ENCODE peak calls at places on chromosomes 11 and 22, in nine cellular contexts. Z is left ventricle myocardium superior; O is cardiac fibroblast; B is NCI-H69; H is NCI-H1105 treated with DMSO at 0.1 percent for 48 hours; D is HS-5; J is stimulated activated CD4-positive, alpha-beta T cell treated with anti-CD3 and anti-CD28 coated beads, Interleukin-2, amount 100 ng/mL, for 4 hours; N is left cardiac atrium; S is NCI-H1417 treated with DMSO at 0.1 percent for 48 hours. I is an unnamed sample.

GRCh38 chr11:110979696-110980095 is 265.8 kb upstream of the POU2AF2 start:
- DNase-seq in Z (no peak), H (no peak), D (no peak), J (no peak), O (peak), B (no peak), N (no peak), S (no peak), I (no peak)

GRCh38 chr11:67409781-67410368 is 5.6 kb upstream of the CARNS1 start:
- DNase-seq in S (no peak), B (peak), Z (no peak), N (no peak), J (no peak), O (no peak), H (peak), D (no peak), I (no peak)

GRCh38 chr11:12285106-12285505 is 92.3 kb upstream of the PARVA start:
- DNase-seq in S (no peak), H (no peak), B (no peak), D (peak), Z (no peak), N (no peak), J (no peak), O (peak), I (no peak)

GRCh38 chr11:83746921-83747585 is 460.9 kb upstream of the CCDC90B start:
- DNase-seq in N (no peak), O (no peak), H (no peak), D (no peak), Z (no peak), J (no peak), B (no peak), S (no peak), I (no peak)

GRCh38 chr11:76251576-76251975 is 45.3 kb upstream of the WNT11 start:
- DNase-seq in O (peak), S (no peak), Z (no peak), J (no peak), D (no peak), N (no peak), H (no peak), B (no peak), I (no peak)

GRCh38 chr11:92222701-92223100 is 1.9 kb upstream of the FAT3 start:
- DNase-seq in J (no peak), O (no peak), D (no peak), S (no peak), B (peak), H (peak), N (no peak), Z (no peak), I (peak)

GRCh38 chr11:118275184-118275583 is 11.1 kb upstream of the MPZL2 start:
- DNase-seq in J (no peak), S (no peak), O (peak), D (no peak), B (no peak), N (no peak), Z (no peak), H (no peak), I (no peak)

GRCh38 chr22:20251981-20252380 is 16.1 kb downstream of the RTN4R start:
- DNase-seq in D (no peak), Z (no peak), B (no peak), N (no peak), S (no peak), H (no peak), O (no peak), J (no peak), I (no peak)

GRCh38 chr11:3123316-3123715 is 41.8 kb downstream of the OSBPL5 start:
- DNase-seq in B (peak), S (no peak), Z (peak), J (no peak), D (no peak), N (peak), H (peak), O (peak), I (peak)

GRCh38 chr11:116333193-116333592 is 439.6 kb downstream of the BUD13 start:
- DNase-seq in D (no peak), B (peak), O (no peak), N (no peak), S (no peak), H (no peak), J (no peak), Z (no peak), I (no peak)

GRCh38 chr11:60315866-60316265 is 11.2 kb upstream of the MS4A6E start:
- DNase-seq in H (no peak), D (no peak), B (no peak), O (peak), N (no peak), J (no peak), S (no peak), Z (no peak), I (no peak)

GRCh38 chr11:1203505-1204271 is 19.2 kb upstream of the MUC5B start:
- DNase-seq in B (peak), O (no peak), J (no peak), Z (peak), D (no peak), N (peak), S (no peak), H (no peak), I (no peak)

GRCh38 chr11:106156290-106156937 is 79.0 kb downstream of the AASDHPPT start:
- DNase-seq in D (peak), O (peak), J (no peak), B (peak), Z (no peak), S (no peak), N (no peak), H (peak), I (no peak)

GRCh38 chr11:43557553-43558031 is 122.9 kb upstream of the HSD17B12 start:
- DNase-seq in N (no peak), S (no peak), D (no peak), J (no peak), Z (no peak), H (no peak), B (no peak), O (no peak), I (no peak)

GRCh38 chr22:39349967-39350802 is at the start of gene SYNGR1:
- DNase-seq in N (peak), B (peak), D (no peak), H (no peak), O (no peak), S (no peak), J (no peak), Z (peak), I (no peak)

GRCh38 chr11:72676874-72677341 is 2.7 kb upstream of the PDE2A start:
- DNase-seq in Z (peak), J (peak), N (peak), B (peak), D (no peak), S (no peak), O (peak), H (peak), I (no peak)

GRCh38 chr11:8038811-8039529 is 42.0 kb upstream of the TUB start:
- DNase-seq in N (no peak), S (no peak), O (no peak), Z (no peak), B (no peak), J (no peak), H (no peak), D (no peak), I (no peak)

GRCh38 chr11:60925685-60926267 is 1.5 kb downstream of the TMEM132A start:
- DNase-seq in Z (no peak), S (no peak), B (peak), J (no peak), O (peak), N (no peak), H (peak), D (no peak), I (peak)

GRCh38 chr22:28034760-28035401 is 115.8 kb upstream of the PITPNB start:
- DNase-seq in Z (peak), H (peak), N (peak), J (no peak), D (no peak), B (peak), S (peak), O (peak), I (peak)

GRCh38 chr11:76670475-76671235 is at the start of gene LRRC32:
- DNase-seq in H (no peak), N (peak), Z (peak), S (no peak), B (peak), O (peak), J (no peak), D (no peak), I (no peak)

GRCh38 chr11:35116762-35117588 is 22.0 kb upstream of the CD44 start:
- DNase-seq in Z (peak), H (peak), B (peak), N (no peak), J (no peak), O (peak), S (no peak), D (no peak), I (peak)

GRCh38 chr11:75346912-75347647 is 4.4 kb downstream of the ARRB1 start:
- DNase-seq in H (no peak), B (peak), O (peak), S (no peak), Z (peak), N (peak), J (no peak), D (no peak), I (peak)

GRCh38 chr11:16678466-16679116 is 59.9 kb upstream of the C11orf58 start:
- DNase-seq in Z (no peak), B (no peak), H (no peak), O (no peak), J (no peak), S (no peak), N (no peak), D (no peak), I (no peak)

GRCh38 chr11:64647019-64647805 is 56.2 kb downstream of the SLC22A12 start:
- DNase-seq in Z (no peak), N (no peak), H (no peak), D (no peak), J (no peak), S (no peak), O (no peak), B (peak), I (no peak)

GRCh38 chr11:131279685-131280084 is 90.7 kb upstream of the NTM start:
- DNase-seq in Z (no peak), B (no peak), H (no peak), S (no peak), J (no peak), O (no peak), D (no peak), N (no peak), I (no peak)

GRCh38 chr22:35205956-35206355 is 51.3 kb upstream of the HMGXB4 start:
- DNase-seq in H (no peak), N (peak), J (no peak), B (no peak), S (no peak), Z (no peak), O (peak), D (no peak), I (no peak)

GRCh38 chr22:24473278-24473677 is 21.9 kb upstream of the UPB1 start:
- DNase-seq in J (no peak), S (no peak), N (no peak), Z (no peak), B (no peak), D (no peak), H (no peak), O (no peak), I (no peak)

GRCh38 chr22:31327786-31328544 is 18.2 kb downstream of the PATZ1 start:
- DNase-seq in D (no peak), J (no peak), S (no peak), O (no peak), Z (no peak), B (no peak), H (no peak), N (no peak), I (no peak)